ENCODE peak calls at places on chromosomes 16 and 17, in ten cellular contexts. P is BJ, S is astrocyte of the cerebellum, U is HCT116, M is heart left ventricle, A is bronchial epithelial cell, L is transverse colon, O is lung, Q is fibroblast of villous mesenchyme, F is mucosa of descending colon. Z is an unnamed sample.

GRCh38 chr17:31408586-31408985 is 17.1 kb downstream of the RAB11FIP4 start:
- DNase-seq in P (no peak), M (no peak), S (no peak), A (no peak), L (no peak), U (no peak), O (no peak), Q (no peak), F (peak), Z (no peak)

GRCh38 chr16:70253291-70254094 is 1.8 kb upstream of the EXOSC6 start:
- DNase-seq in A (peak), P (no peak), O (no peak), U (peak), F (no peak), L (peak), M (no peak), Q (peak), S (no peak), Z (no peak)

GRCh38 chr16:76193851-76194620 is 83.2 kb upstream of the CNTNAP4 start:
- DNase-seq in F (no peak), A (peak), L (no peak), O (no peak), Q (no peak), M (no peak), S (no peak), P (no peak), U (no peak), Z (no peak)

GRCh38 chr17:69828087-69828486 is 246.9 kb upstream of the KCNJ16 start:
- DNase-seq in Q (peak), M (peak), O (no peak), S (peak), U (no peak), P (no peak), L (no peak), F (no peak), A (no peak), Z (no peak)

GRCh38 chr17:44933824-44934744 is 13.5 kb downstream of the KIF18B start:
- DNase-seq in L (no peak), P (no peak), Q (no peak), A (no peak), U (no peak), F (no peak), M (no peak), S (no peak), O (no peak), Z (no peak)

GRCh38 chr17:4510615-4510941 is 11.9 kb downstream of the SPNS2 start:
- DNase-seq in U (no peak), O (no peak), P (no peak), A (no peak), M (no peak), F (no peak), L (no peak), S (no peak), Q (no peak), Z (no peak)

GRCh38 chr16:75494696-75495601 is at the start of gene CHST6:
- DNase-seq in Q (no peak), F (no peak), A (no peak), O (no peak), M (peak), P (no peak), S (no peak), U (no peak), L (peak), Z (no peak)

GRCh38 chr16:50153648-50154368 is 702 bp downstream of the TENT4B start:
- DNase-seq in S (no peak), A (no peak), U (no peak), P (no peak), M (peak), F (peak), L (no peak), O (no peak), Q (no peak), Z (no peak)

GRCh38 chr17:728911-729310 is 3.5 kb upstream of the TLCD3A start:
- DNase-seq in Q (no peak), S (no peak), U (no peak), A (peak), P (no peak), O (no peak), L (no peak), F (no peak), M (no peak), Z (no peak)

GRCh38 chr17:77484096-77484495 is 343.3 kb downstream of the SEC14L1 start:
- DNase-seq in P (no peak), S (no peak), U (no peak), L (no peak), O (no peak), F (no peak), M (no peak), Q (no peak), A (no peak), Z (no peak)

GRCh38 chr17:57541472-57542394 is 203.4 kb downstream of the CCDC182 start:
- DNase-seq in O (no peak), P (no peak), Q (peak), M (peak), S (peak), L (no peak), A (no peak), F (no peak), U (peak), Z (no peak)

GRCh38 chr16:81796035-81796434 is 16.9 kb downstream of the PLCG2 start:
- DNase-seq in Q (no peak), M (no peak), L (peak), P (no peak), U (no peak), F (no peak), A (no peak), S (no peak), O (no peak), Z (no peak)

GRCh38 chr17:27539794-27540193 is 83.5 kb downstream of the KSR1 start:
- DNase-seq in M (no peak), U (no peak), A (no peak), P (no peak), O (no peak), L (no peak), F (no peak), Q (no peak), S (no peak), Z (no peak)

DNA sequence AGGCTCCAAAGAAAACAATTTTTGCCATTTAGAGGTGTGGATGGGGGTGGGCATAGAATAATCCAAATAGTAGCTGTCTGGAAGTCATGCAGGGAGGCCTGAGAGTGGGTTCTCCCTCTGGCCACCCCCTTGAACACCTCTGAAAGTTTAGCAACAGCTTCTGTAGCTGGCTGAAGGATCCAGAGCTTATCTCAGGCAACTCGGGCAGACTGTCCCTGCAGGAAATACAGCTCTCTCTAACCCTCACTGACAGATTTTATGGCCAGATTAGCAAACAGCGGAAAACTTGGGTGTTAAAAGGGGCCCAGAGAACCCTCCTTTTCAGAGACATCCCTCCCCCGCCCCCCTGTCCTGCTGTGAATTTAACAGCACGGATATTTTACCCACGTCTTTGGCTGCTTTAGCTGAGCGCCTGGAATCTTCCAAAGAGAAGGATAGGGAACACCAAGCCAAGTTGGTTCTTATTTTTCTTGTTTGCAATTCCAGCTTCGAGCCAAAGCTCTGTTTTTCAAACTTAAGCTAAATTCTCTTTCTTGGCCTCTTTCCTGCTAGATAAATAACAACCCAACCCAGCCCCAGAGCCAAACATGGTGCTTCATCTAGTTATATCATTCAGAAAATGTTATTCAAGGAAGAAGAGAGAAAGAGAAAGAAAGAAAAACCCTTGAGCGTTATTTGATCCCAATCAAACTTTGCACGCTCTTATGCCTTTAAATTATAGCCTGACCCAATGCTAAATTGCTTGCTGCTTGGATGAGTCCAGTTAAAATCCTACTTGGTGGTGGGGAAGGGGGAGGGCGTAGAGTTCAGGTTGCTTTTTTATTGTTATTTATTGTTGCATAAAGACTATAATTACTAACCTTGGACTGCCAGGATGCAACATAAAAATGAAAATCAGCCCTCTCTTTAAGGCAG is 2.3 kb upstream of the HOXB2 start:
- DNase-seq in Q (peak), O (no peak), F (no peak), U (no peak), M (no peak), A (no peak), P (no peak), S (no peak), L (no peak), Z (no peak)
- H3K4me3 ChIP-seq in Q (peak), O (no peak), F (no peak), U (no peak), M (peak), A (no peak), P (no peak), S (peak), L (peak), Z (peak)

DNA sequence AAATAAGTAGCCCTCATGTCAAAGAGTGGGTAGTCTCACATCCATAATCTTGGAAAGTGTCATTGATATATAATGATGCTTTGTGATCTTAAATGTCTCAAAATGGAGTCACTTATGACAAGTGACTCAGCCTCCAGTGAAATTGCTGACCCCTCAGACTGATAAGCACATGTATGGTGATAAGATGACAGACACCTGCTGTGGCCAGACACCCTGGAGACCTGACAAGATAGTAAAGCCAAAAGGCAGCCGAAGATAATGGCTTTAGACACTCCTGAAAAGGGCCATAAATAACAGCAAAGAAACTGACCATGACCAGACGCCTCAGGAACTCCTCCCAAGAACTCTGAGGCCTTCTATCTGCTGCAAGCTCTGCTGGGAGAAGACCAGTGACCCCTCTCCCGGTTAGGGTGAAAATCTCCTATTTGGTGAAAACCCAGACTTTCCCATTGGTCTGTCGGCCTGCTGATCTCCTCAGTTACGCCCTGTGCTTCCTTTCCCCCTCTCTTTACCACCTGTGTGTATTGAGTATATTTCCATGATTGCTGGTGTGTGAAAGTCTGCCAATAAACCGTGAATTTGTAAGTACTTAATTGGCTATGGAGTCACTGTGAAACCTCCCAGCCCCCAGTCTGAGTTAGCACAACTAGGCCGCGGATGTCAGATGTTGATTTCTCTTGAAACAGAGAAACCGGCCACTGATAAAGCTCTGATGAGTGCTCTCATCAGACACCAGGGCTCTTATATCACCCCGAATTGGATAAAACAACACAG is 226.7 kb upstream of the MYOCD start:
- DNase-seq in U (no peak), A (no peak), Q (no peak), O (no peak), S (no peak), M (no peak), L (no peak), P (no peak), F (no peak), Z (no peak)
- TF ChIP-seq CTCF in U (no peak), A (no peak), Q (no peak), O (no peak), S (no peak), M (no peak), L (no peak), P (no peak), F (no peak), Z (no peak)

DNA sequence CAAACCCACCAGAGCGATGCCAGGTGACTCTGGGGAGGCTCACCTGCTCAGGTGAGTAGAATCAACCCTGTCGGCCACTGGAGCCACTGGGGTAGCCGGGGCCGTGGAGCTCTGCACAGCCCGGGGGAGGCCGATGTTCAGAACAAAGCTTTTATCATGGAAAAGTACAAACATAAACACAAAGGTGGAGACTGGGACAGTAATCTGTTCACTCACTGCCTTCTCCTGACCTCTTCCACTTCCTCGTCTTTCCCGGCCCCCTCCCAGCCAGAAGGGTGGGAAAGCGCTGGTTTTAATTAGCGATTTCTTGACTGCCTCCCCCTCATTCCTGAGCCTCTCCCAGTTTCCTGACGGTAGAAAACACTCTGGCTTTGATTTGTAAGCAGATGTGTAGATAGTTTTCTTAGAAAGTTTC is 9.8 kb upstream of the TEX19 start:
- DNase-seq in P (peak), F (peak), Q (peak), S (no peak), M (no peak), U (no peak), O (no peak), L (no peak), A (no peak), Z (no peak)
- H3K4me3 ChIP-seq in P (no peak), F (no peak), Q (no peak), S (no peak), M (no peak), U (no peak), O (no peak), L (no peak), A (no peak), Z (no peak)

GRCh38 chr16:85210423-85211169 is 98.3 kb upstream of the CIBAR2 start:
- DNase-seq in F (no peak), P (no peak), S (no peak), L (no peak), O (no peak), U (no peak), M (no peak), A (peak), Q (peak), Z (peak)
- TF ChIP-seq CTCF in F (no peak), P (no peak), S (no peak), L (no peak), O (no peak), U (no peak), M (no peak), A (no peak), Q (no peak), Z (no peak)

Z was measured in kidney epithelial cell.